ENCODE peak calls at places on chromosomes 3 and 15, in six cellular contexts. D, N, B, U, G and O are unnamed samples.

GRCh38 chr3:8197384-8197783 is 304.2 kb upstream of the LMCD1 start:
- DNase-seq in D (no peak), N (no peak), B (no peak), U (no peak), G (no peak), O (no peak)

GRCh38 chr15:82133251-82133650 is 87.4 kb upstream of the MEX3B start:
- DNase-seq in D (peak), N (no peak), B (no peak), U (no peak), G (no peak), O (no peak)

GRCh38 chr3:11498174-11498573 is 145.5 kb downstream of the VGLL4 start:
- DNase-seq in D (no peak), N (no peak), B (no peak), U (no peak), G (no peak), O (no peak)

GRCh38 chr3:160006282-160007163 is 17.9 kb downstream of the IL12A start:
- DNase-seq in D (peak), N (peak), B (no peak), U (peak), G (no peak), O (peak)

GRCh38 chr15:67820992-67821783 is 4.1 kb upstream of the SKOR1 start:
- DNase-seq in D (peak), N (peak), B (no peak), U (peak), G (no peak), O (peak)

GRCh38 chr3:172568713-172569112 is 45.5 kb upstream of the TNFSF10 start:
- DNase-seq in D (no peak), N (no peak), B (no peak), U (no peak), G (no peak), O (no peak)

GRCh38 chr3:127986803-127987202 is 65.4 kb upstream of the SEC61A1 start:
- DNase-seq in D (no peak), N (no peak), B (no peak), U (no peak), G (no peak), O (no peak)

GRCh38 chr3:37770938-37771918 is 90.5 kb upstream of the CTDSPL start:
- DNase-seq in D (no peak), N (no peak), B (no peak), U (no peak), G (no peak), O (no peak)

GRCh38 chr15:47332481-47332880 is 384.8 kb upstream of the SEMA6D start:
- DNase-seq in D (peak), N (no peak), B (no peak), U (no peak), G (no peak), O (no peak)

GRCh38 chr15:85941186-85941855 is 138.3 kb upstream of the AGBL1 start:
- DNase-seq in D (peak), N (no peak), B (no peak), U (no peak), G (no peak), O (no peak)

GRCh38 chr15:88513195-88513594 is 33.3 kb downstream of the DET1 start:
- DNase-seq in D (peak), N (no peak), B (no peak), U (no peak), G (no peak), O (no peak)

GRCh38 chr3:70179111-70179510 is 133.3 kb downstream of the MDFIC2 start:
- DNase-seq in D (no peak), N (no peak), B (no peak), U (peak), G (no peak), O (no peak)

GRCh38 chr3:181727122-181728036 is 15.7 kb downstream of the SOX2 start:
- DNase-seq in D (no peak), N (peak), B (no peak), U (peak), G (no peak), O (no peak)

GRCh38 chr3:13844286-13844685 is 35.6 kb downstream of the WNT7A start:
- DNase-seq in D (no peak), N (no peak), B (no peak), U (no peak), G (no peak), O (no peak)

GRCh38 chr3:23676093-23676492 is 129.7 kb upstream of the UBE2E1 start:
- DNase-seq in D (no peak), N (no peak), B (no peak), U (no peak), G (no peak), O (no peak)

GRCh38 chr3:189001559-189001958 is 170.2 kb upstream of the TPRG1 start:
- DNase-seq in D (peak), N (no peak), B (no peak), U (no peak), G (no peak), O (no peak)

GRCh38 chr15:73226064-73226463 is 142.7 kb downstream of the HCN4 start:
- DNase-seq in D (no peak), N (no peak), B (no peak), U (no peak), G (no peak), O (no peak)

DNA sequence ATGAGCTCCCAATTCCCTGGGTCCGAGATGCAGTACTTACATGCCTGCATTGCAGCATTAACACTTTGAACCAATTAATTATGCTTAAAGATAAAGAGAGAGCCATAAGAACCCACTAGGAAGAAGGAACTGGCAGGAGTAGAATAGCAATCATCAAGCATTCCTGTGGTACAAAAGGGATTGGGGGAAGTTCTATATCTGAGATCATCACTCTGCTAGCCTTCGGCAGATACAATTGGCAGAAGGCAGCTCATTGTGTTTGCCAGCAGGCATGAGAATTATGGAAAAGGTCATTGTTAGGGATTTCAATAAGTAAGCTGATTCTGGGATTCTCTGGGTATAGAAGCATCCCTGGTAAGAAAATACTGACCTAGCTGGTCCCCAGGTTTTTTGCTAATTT is 891.3 kb downstream of the NTRK3 start:
- DNase-seq in D (peak), N (no peak), B (no peak), U (no peak), G (no peak), O (no peak)
- TF ChIP-seq CTCF in D (no peak), N (no peak), B (no peak), U (no peak), G (no peak), O (no peak)

DNA sequence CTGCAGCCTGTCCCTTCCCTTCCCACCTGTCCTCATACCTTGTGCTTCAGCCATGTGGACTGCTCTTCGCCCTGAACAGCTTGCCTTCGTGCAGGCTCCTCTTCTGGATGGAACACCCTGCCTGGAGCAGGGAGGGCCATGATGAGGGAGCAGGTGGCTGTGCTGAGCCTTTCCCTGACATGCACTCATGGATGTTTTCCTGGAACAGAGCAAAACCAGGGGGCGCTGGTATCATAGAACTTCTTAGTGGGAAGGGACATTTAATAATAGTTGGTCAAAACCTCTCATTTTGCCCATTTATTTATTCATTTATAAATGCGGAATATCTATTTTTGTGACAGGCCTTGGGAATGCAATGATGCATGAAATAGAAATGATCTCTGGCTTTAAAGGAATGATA is 149.3 kb downstream of the CACNA1D start:
- DNase-seq in D (no peak), N (peak), B (no peak), U (no peak), G (no peak), O (no peak)
- TF ChIP-seq CTCF in D (no peak), N (no peak), B (no peak), U (no peak), G (no peak), O (peak)

GRCh38 chr3:56254835-56255234 is 213.4 kb downstream of the ERC2 start:
- DNase-seq in D (no peak), N (no peak), B (no peak), U (no peak), G (no peak), O (no peak)
- TF ChIP-seq CTCF in D (peak), N (no peak), B (no peak), U (peak), G (peak), O (peak)

DNA sequence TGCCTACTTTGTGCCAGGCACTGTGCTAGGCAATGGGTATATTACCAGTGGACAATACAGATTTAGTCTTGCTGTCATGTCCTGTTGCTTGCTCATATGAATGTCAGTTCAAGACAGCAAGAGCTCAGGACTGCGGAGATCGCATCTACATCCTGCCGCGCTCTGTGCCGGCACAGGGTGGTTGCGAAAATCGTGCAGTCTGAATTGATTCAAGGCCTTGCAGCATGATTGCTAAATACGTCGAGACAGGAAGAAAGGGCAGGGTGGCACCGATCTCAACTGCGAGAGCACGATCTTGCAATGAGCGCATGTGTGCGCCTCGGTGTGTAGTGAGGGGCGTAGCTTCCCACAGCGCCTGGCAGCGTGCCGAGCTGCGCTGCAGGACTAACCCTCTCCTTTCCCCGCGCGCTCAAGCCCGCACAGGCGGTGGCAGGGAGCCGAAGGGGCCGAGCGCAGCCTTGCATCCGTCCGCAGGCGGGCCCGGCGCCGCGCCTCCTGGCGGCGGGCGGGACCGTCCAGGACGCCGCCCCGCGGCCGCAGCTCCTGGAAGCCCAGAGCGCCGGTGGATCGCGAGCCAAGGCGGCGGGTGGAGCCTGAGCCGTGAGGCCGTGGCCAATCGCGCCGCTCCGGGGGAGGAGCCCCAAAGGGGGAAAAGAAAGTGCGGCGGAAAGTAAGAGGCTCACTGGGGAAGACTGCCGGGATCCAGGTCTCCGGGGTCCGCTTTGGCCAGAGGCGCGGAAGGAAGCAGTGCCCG is at the start of gene IL1RAP:
- DNase-seq in D (peak), N (peak), B (peak), U (peak), G (peak), O (peak)
- TF ChIP-seq CTCF in D (peak), N (peak), B (peak), U (peak), G (peak), O (peak)

GRCh38 chr3:58352624-58353023 is 19.9 kb downstream of the PXK start:
- DNase-seq in D (no peak), N (no peak), B (no peak), U (no peak), G (no peak), O (peak)

GRCh38 chr3:58355174-58355573 is 22.5 kb downstream of the PXK start:
- DNase-seq in D (no peak), N (no peak), B (no peak), U (peak), G (peak), O (no peak)

GRCh38 chr3:58351920-58352319 is 19.2 kb downstream of the PXK start:
- DNase-seq in D (no peak), N (peak), B (no peak), U (no peak), G (peak), O (peak)

GRCh38 chr3:58356054-58356453 is 23.4 kb downstream of the PXK start:
- DNase-seq in D (no peak), N (no peak), B (no peak), U (no peak), G (peak), O (no peak)

DNA sequence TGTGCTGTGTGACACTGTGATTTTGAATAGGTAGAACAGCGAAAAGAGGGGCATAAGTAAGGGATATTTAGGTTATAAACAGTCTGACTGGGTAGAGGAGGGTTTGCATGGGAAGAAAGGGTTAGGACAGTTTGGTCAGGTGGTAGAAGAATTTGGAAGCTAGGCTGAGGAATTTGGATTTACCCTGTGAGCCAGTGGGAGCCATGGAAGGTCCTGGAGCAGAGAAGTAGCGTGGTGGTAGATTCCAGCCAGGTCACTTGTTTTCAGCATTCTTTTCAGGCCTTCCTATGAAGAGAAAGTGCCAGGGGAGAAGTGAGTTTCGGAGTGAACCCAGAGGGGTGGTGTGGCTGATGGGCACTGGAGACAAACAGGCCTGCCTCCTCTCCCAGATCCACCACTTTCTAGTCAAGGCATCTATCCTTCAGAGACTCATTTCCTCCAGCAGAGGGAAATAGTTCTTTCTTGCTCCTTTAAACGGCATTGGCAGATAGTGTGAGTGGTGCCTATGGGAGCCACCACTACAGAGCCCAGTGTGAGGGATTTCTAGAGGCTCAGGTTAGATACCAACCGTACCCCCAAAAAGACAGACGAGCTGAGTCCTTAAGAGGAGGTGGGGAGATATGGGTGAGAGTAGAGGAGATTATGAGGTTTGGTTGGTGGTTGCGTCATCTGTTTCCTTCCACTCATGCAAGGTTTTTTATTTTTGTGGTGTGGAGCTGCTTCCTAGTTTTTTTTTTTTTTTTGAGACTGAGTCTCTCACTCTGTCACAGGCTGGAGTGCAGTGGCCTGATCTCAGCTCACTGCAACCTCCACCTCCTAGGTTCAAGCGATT is 21.2 kb downstream of the PXK start:
- DNase-seq in D (no peak), N (no peak), B (no peak), U (no peak), G (peak), O (peak)
- TF ChIP-seq CTCF in D (no peak), N (no peak), B (no peak), U (no peak), G (no peak), O (peak)

DNA sequence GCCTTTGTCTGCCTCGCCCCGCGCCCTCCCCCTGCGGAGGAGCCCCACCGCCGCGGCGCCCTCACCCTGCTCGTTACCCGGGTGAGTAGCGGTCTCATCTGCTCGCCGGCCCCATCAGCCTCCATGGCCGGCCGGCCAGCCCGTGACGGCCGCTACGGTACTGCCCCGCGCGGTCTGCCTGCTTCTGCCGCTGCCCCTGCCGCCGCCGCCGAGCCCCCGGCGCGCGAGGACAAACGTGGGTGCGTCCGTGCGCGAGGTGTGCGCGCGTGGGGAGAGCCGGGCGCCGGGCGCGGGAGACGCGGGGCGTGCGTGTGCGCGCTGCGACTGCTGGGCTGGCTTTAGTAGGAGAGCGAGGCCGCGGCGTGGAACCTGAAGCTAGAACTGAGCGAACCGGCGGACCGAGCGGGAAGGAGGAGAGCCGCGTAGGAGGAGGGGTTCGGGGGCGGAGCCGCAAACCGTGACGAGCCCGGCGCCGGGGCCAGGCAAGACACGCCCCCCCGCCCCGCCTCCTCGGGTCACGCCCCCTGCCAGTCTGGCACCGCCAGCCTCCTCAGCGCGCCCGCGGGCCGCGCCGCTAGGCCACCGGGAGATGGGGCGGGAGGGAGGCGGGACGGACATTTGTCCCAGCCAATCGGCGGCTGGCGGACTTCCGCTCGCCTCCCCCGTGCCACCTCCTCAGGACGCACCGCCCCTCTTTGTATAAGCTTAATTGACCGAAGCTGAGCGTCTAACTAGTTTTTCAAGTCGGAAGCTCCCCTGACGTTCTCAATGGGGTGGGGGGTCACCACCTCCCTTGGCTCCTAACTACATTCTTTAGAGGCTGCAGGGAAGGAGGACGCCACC is at the start of gene SLC4A7:
- DNase-seq in D (peak), N (peak), B (peak), U (peak), G (peak), O (peak)
- TF ChIP-seq CTCF in D (no peak), N (no peak), B (no peak), U (no peak), G (no peak), O (peak)

GRCh38 chr3:183883291-183884096 is 1.2 kb downstream of the PARL start:
- DNase-seq in D (no peak), N (no peak), B (no peak), U (no peak), G (no peak), O (no peak)

GRCh38 chr3:183880121-183880520 is 4.6 kb downstream of the PARL start:
- DNase-seq in D (no peak), N (no peak), B (no peak), U (no peak), G (no peak), O (no peak)

GRCh38 chr3:183884097-183884436 is 613 bp downstream of the PARL start:
- DNase-seq in D (peak), N (no peak), B (no peak), U (no peak), G (no peak), O (no peak)

GRCh38 chr3:183885766-183886165 is 1.1 kb upstream of the PARL start:
- DNase-seq in D (no peak), N (no peak), B (no peak), U (no peak), G (no peak), O (no peak)

DNA sequence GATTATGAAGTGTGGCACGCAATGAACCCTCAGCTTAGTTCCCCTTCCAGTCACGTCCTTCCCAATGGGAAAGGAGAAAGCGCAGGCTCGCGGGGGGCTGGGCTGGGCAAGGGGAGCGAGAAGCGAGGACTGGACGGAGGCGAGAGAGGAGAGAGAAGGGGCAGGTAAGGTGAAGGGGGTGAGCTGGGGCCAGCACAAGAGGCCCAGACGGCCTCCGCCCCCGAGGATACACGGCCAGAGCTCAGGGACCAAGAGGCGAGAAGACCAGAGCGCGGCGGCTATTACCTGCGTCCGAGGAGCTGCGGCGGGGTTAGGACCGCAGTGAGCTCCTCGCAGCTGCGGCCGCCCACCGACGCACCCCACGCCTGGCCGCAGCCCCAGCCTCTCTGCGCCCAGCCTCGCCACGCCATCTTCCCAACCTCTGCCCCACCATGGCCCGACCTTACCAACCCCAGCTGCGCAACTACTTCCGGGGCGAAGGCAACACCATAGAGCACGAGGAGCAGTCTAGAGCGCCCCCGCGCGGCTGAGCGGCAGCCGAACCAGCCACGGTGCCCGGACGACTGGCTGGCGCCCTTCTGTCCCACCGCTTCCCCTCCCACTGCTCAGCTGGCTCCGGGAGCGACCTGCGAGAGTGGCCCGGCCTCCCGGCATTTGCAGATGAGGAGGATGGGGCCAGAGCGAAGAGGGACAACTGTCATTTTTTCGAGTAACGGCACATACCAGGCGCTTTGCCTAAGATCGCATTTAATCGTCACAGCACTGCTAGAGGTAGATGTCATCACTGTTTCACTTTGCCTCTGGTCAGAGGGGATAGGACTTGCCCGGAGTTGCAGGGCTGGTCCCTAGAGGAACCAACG is at the start of gene PARL:
- DNase-seq in D (peak), N (peak), B (peak), U (peak), G (peak), O (peak)
- TF ChIP-seq CTCF in D (peak), N (peak), B (peak), U (peak), G (peak), O (peak)

GRCh38 chr15:48333553-48333952 is 2.3 kb downstream of the DUT start:
- DNase-seq in D (no peak), N (no peak), B (no peak), U (no peak), G (no peak), O (no peak)

GRCh38 chr15:48336940-48337339 is 5.7 kb downstream of the DUT start:
- DNase-seq in D (peak), N (peak), B (no peak), U (peak), G (no peak), O (peak)

GRCh38 chr15:48331796-48332641 is 790 bp downstream of the DUT start:
- DNase-seq in D (no peak), N (peak), B (peak), U (peak), G (peak), O (peak)

GRCh38 chr15:48332642-48333034 is 1.4 kb downstream of the DUT start:
- DNase-seq in D (no peak), N (no peak), B (no peak), U (peak), G (no peak), O (peak)

GRCh38 chr15:48334260-48334659 is 3.0 kb downstream of the DUT start:
- DNase-seq in D (no peak), N (no peak), B (no peak), U (no peak), G (no peak), O (no peak)
- TF ChIP-seq CTCF in D (no peak), N (no peak), B (no peak), U (no peak), G (no peak), O (no peak)